ENCODE peak calls at places on chromosomes 16 and 17, in nine cellular contexts. K, Q, H, V, E, Y, G, P and T are unnamed samples.

GRCh38 chr16:81889896-81890634 is 111.0 kb downstream of the PLCG2 start:
- DNase-seq in K (peak), Q (peak), H (no peak), V (peak), E (peak), Y (no peak), G (peak), P (peak), T (no peak)

GRCh38 chr16:88963583-88963982 is 13.4 kb downstream of the CBFA2T3 start:
- DNase-seq in K (no peak), Q (no peak), H (no peak), V (no peak), E (no peak), Y (no peak), G (no peak), P (no peak), T (peak)

GRCh38 chr16:10114411-10114810 is 67.8 kb downstream of the GRIN2A start:
- DNase-seq in K (no peak), Q (no peak), H (no peak), V (no peak), E (peak), Y (no peak), G (peak), P (no peak), T (no peak)

GRCh38 chr17:19928299-19928698 is 49.3 kb downstream of the AKAP10 start:
- DNase-seq in K (no peak), Q (no peak), H (no peak), V (no peak), E (no peak), Y (no peak), G (peak), P (peak), T (no peak)

GRCh38 chr17:39208893-39209292 is 8.8 kb downstream of the RPL19 start:
- DNase-seq in K (no peak), Q (no peak), H (no peak), V (no peak), E (peak), Y (no peak), G (no peak), P (no peak), T (peak)

GRCh38 chr17:28949185-28950016 is 1.9 kb downstream of the PHF12 start:
- DNase-seq in K (peak), Q (peak), H (no peak), V (no peak), E (peak), Y (no peak), G (peak), P (peak), T (peak)

GRCh38 chr16:79272141-79272577 is 328.4 kb downstream of the MAF start:
- DNase-seq in K (no peak), Q (peak), H (no peak), V (no peak), E (no peak), Y (no peak), G (no peak), P (no peak), T (peak)

GRCh38 chr17:12554251-12554650 is 111.4 kb upstream of the MYOCD start:
- DNase-seq in K (no peak), Q (no peak), H (no peak), V (no peak), E (no peak), Y (no peak), G (no peak), P (no peak), T (no peak)

GRCh38 chr16:9159839-9160550 is 68.6 kb downstream of the HAPSTR1 start:
- DNase-seq in K (peak), Q (peak), H (no peak), V (peak), E (peak), Y (no peak), G (peak), P (peak), T (no peak)

GRCh38 chr17:55354010-55354409 is 67.6 kb downstream of the MMD start:
- DNase-seq in K (no peak), Q (no peak), H (no peak), V (no peak), E (no peak), Y (no peak), G (no peak), P (no peak), T (no peak)

GRCh38 chr16:65809627-65810026 is 556.9 kb upstream of the CDH5 start:
- DNase-seq in K (no peak), Q (no peak), H (no peak), V (no peak), E (peak), Y (no peak), G (no peak), P (no peak), T (no peak)

GRCh38 chr16:66490774-66491715 is 58.9 kb downstream of the TK2 start:
- DNase-seq in K (no peak), Q (no peak), H (no peak), V (no peak), E (no peak), Y (no peak), G (no peak), P (no peak), T (no peak)

GRCh38 chr17:65901394-65901793 is 290.5 kb downstream of the CEP112 start:
- DNase-seq in K (no peak), Q (no peak), H (no peak), V (no peak), E (no peak), Y (no peak), G (no peak), P (no peak), T (no peak)

GRCh38 chr17:47203984-47204721 is 5.0 kb upstream of the MYL4 start:
- DNase-seq in K (no peak), Q (peak), H (no peak), V (no peak), E (no peak), Y (no peak), G (peak), P (peak), T (no peak)

GRCh38 chr17:61265397-61265796 is 134.2 kb upstream of the TBX2 start:
- DNase-seq in K (no peak), Q (no peak), H (no peak), V (no peak), E (no peak), Y (no peak), G (no peak), P (no peak), T (no peak)

DNA sequence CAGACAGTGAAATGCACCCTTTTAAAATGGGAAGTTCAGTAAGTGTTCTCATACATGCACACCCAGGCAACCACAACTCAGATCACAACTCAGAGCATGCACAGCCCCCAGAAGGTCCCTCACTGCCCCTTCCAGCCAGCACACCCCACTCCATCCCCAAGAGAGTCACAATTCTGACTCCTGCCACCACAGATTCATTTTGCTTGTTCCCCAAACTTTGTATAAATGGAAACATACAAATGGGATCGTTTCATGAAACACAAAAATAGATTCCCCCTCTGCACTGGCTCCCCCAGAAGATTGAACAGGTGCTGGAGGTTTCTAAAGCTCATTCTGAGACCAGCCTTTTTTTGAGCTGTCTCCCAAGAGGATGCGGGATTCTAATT is 3.3 kb upstream of the TNFRSF13B start:
- DNase-seq in K (no peak), Q (no peak), H (no peak), V (no peak), E (no peak), Y (no peak), G (no peak), P (no peak), T (no peak)
- H3K4me3 ChIP-seq in K (no peak), Q (no peak), H (no peak), V (no peak), E (no peak), Y (no peak), G (no peak), P (no peak), T (no peak)

GRCh38 chr16:1334739-1335138 is 1.3 kb downstream of the BAIAP3 start:
- DNase-seq in K (no peak), Q (no peak), H (no peak), V (no peak), E (no peak), Y (no peak), G (no peak), P (no peak), T (no peak)
- H3K4me3 ChIP-seq in K (no peak), Q (no peak), H (no peak), V (no peak), E (no peak), Y (no peak), G (no peak), P (no peak), T (no peak)

GRCh38 chr17:57892820-57893595 is 43.2 kb upstream of the MRPS23 start:
- DNase-seq in K (peak), Q (peak), H (peak), V (peak), E (peak), Y (peak), G (peak), P (peak), T (peak)
- H3K4me3 ChIP-seq in K (no peak), Q (no peak), H (peak), V (no peak), E (no peak), Y (peak), G (no peak), P (peak), T (peak)

DNA sequence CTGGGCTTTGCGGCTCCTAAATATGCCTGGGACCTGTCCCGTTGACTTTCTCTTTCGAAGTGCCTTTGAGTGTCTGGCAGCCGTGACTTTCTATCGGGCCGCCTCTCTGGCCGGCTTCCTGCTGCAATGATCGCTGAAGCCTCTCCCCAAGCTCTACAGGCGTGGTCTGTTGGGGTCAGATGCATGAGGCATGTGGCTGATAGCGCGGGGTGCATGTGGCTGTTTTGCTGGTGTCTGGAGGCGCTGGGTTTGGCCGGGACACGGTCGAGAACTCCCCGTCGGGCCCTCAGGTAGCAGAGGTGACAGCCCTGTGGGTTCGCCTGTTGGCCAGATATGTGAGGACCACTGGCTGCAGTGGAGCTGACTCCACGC is 38.4 kb downstream of the SOX8 start:
- DNase-seq in K (no peak), Q (no peak), H (peak), V (no peak), E (no peak), Y (no peak), G (peak), P (peak), T (no peak)
- H3K4me3 ChIP-seq in K (no peak), Q (no peak), H (peak), V (no peak), E (no peak), Y (peak), G (no peak), P (peak), T (no peak)

DNA sequence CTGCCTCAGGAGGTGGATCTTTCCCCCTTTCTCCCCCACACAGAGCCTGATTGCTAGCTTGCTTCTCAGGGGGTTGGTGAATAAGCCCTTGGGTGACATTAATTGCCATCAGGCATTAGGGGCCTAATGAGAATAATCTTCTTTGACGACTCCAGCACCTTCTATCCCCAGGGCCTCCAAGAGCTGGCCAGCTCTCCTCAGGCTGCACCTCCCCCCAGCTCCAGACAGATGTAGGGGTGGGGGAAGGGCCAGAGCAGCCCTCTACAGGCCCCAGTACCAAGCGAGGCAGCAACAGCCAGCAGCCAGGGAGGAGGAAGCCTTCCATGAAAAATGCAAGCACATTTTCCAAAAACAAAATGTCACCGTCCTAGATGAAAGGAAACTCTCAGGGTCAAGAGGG is 1.4 kb upstream of the TMEM132E start:
- DNase-seq in K (no peak), Q (no peak), H (no peak), V (no peak), E (no peak), Y (no peak), G (no peak), P (no peak), T (no peak)
- H3K4me3 ChIP-seq in K (no peak), Q (no peak), H (no peak), V (no peak), E (no peak), Y (no peak), G (no peak), P (no peak), T (no peak)

DNA sequence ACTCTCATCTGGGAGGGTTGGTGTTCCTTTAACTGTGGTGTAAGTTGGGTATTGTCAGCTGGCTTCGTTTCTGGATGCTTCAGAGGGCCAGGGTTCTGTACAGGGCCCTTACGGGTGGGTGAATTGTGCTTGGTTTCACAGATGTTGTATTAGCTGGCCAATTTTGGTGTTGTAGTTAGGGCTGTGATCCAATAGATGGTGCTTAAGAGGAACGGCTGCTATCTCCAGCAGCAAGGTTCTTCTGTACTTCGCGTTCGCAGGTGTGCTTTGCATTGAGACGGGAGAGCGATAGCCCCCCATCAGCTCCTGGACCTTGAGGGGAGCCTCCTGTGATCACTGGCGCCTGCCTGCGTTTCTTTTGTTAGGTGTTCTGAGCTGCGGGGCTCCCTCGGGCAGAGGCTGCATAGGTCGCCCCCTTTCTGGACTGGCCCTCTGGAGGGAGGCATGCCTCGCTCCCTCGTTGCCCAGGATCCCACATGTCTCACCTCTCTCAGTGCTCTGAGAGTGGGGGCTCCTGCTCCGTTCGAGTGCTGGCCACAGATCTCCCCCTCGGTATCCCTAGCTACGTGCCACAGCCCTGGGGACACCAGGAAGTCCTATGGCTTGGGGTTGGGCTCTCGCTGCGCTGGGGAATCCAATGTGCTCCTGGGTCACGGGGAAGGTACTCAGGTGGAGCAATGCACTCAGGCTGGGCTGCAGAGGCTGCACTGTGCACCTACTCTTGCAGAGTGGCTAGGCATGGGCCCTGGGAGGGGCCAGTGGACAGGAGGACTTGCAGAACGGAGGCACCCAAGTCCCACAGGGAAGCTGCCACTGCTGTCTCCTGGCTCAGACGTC is 844 bp upstream of the PRDM7 start:
- DNase-seq in K (no peak), Q (peak), H (no peak), V (no peak), E (peak), Y (no peak), G (peak), P (peak), T (peak)
- H3K4me3 ChIP-seq in K (no peak), Q (peak), H (no peak), V (peak), E (no peak), Y (peak), G (peak), P (peak), T (peak)

GRCh38 chr17:182164-182751 is 808 bp upstream of the DOC2B start:
- DNase-seq in K (peak), Q (no peak), H (no peak), V (no peak), E (peak), Y (no peak), G (no peak), P (no peak), T (no peak)
- H3K4me3 ChIP-seq in K (peak), Q (no peak), H (no peak), V (no peak), E (no peak), Y (peak), G (no peak), P (no peak), T (no peak)